ENCODE peak calls at places on chromosomes 16 and 17, in seven cellular contexts. S, X, T, U, F, R and A are unnamed samples.

GRCh38 chr17:4946312-4946976 is 1.9 kb downstream of the PFN1 start:
- DNase-seq in T (no peak), X (no peak), U (no peak), R (no peak), F (no peak), S (no peak), A (no peak)

GRCh38 chr17:32927724-32928526 is at the start of gene TMEM98:
- DNase-seq in T (peak), R (no peak), X (peak), U (peak), F (no peak), S (no peak), A (peak)

GRCh38 chr17:143785-144281 is 6.5 kb downstream of the SCGB1C2 start:
- DNase-seq in X (peak), S (peak), R (peak), F (peak), U (peak), T (peak), A (peak)

GRCh38 chr16:58843675-58844074 is 109.6 kb upstream of the GOT2 start:
- DNase-seq in F (no peak), R (no peak), X (no peak), T (no peak), S (peak), U (no peak), A (no peak)

GRCh38 chr17:46061435-46061834 is 62.4 kb downstream of the STH start:
- DNase-seq in F (no peak), X (no peak), U (no peak), T (no peak), S (peak), R (no peak), A (no peak)

GRCh38 chr17:49583226-49583625 is 7.6 kb downstream of the NXPH3 start:
- DNase-seq in X (no peak), S (no peak), U (no peak), T (no peak), R (no peak), F (no peak), A (no peak)

GRCh38 chr17:45366049-45366448 is 49.2 kb upstream of the MAP3K14 start:
- DNase-seq in S (no peak), F (no peak), U (no peak), T (no peak), X (no peak), R (no peak), A (no peak)

GRCh38 chr17:72535779-72536178 is 415.0 kb downstream of the SOX9 start:
- DNase-seq in T (no peak), U (no peak), F (no peak), S (no peak), X (no peak), R (no peak), A (no peak)

GRCh38 chr17:76326306-76326705 is 18.2 kb upstream of the QRICH2 start:
- DNase-seq in U (no peak), X (no peak), S (no peak), F (no peak), R (no peak), T (no peak), A (no peak)

GRCh38 chr17:19368119-19368660 is 5.7 kb upstream of the B9D1 start:
- DNase-seq in T (no peak), F (no peak), S (no peak), R (no peak), U (no peak), X (no peak), A (no peak)

GRCh38 chr16:54512461-54512860 is 225.9 kb upstream of the IRX3 start:
- DNase-seq in F (no peak), U (no peak), S (no peak), T (no peak), X (no peak), R (no peak), A (no peak)

DNA sequence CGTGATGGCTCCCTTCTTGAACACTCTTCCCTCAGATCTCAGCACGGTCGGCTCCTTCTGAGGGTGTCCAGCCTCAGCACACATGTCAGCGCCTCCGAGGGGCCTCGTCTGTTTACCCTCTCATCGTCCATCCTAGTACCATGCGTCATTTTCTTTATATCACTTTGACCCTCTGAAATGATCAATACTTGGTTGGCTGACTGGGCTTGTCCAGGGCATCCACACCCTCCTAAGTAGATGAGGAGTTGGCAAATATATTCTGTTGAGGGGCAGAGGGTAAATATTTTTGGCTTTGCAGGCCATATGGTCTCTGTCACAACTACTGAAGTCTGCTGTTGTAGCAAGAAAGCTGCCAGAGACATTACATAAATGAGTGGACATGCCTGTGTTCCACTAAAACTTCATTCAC is 185.6 kb downstream of the SNX29 start:
- DNase-seq in T (no peak), X (no peak), F (no peak), S (no peak), U (no peak), R (no peak), A (peak)
- TF ChIP-seq POLR2A in T (no peak), X (no peak), F (no peak), S (no peak), U (no peak), R (no peak), A (no peak)

DNA sequence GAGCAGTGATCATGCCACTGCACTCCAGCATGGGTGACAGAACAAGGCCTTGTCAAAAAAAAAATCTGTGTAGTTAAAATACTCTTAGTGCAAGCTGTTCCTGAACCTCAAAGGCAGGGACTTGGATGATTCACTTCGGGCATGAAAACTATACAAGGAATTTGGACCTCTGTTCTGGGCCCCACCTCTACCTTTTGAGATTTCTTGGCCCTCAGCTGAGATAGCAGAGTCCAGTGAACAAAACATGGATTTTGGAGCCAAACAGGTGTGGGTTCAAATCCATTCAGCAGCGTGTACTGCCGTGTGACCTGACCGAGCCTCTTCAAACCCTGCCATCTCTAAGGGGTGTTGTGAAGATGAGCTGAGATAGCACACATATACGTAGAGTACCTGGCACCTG is 6.8 kb downstream of the SLC13A2 start:
- DNase-seq in X (no peak), S (no peak), F (no peak), U (no peak), T (no peak), R (no peak), A (no peak)
- H3K27ac ChIP-seq in X (no peak), S (no peak), F (no peak), U (no peak), T (no peak), R (no peak), A (no peak)

DNA sequence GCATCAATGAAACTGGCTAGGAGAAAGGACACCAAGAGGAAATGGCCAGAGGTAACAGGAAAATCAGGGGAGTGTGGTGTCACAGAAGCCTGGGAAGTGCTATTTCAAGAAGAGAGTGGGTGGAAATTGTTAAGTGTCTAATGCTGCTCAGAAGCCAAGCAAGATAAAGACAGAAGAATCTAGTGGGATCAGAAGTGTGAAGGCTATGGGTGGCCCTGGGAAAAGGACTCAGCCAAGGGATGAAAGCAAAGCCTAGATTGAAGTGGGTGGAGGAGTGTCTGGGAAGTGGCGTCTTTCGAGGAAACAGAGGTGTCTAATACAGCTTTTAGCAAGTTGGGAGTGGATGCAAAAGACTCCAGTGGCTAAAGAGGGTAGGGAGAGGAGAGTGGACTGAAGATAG is 13.4 kb downstream of the PDZD9 start:
- DNase-seq in T (no peak), R (no peak), F (no peak), U (no peak), X (no peak), S (no peak), A (no peak)
- TF ChIP-seq POLR2A in T (no peak), R (no peak), F (no peak), U (no peak), X (no peak), S (no peak), A (no peak)

DNA sequence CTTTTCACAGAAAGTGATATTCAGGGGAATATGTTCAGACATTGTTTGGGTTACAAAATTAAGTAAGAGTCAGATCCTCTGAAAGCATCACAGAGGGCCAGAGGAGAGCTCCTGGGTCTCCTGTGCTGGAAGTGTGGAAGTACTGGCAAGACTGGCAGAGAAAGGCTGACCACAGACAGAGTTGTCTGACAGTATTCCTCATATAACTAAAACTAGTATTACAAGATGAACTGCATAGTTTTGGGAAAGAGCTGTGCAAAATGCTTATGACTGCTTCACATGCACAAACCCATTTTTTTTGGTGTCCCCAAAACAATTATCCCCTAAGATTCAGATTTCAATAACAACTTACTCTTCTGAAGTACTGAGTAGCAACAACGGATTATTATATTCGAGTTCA is 35.2 kb downstream of the N4BP1 start:
- DNase-seq in U (no peak), F (no peak), X (no peak), S (no peak), R (no peak), T (no peak), A (no peak)
- H3K27ac ChIP-seq in U (no peak), F (no peak), X (no peak), S (no peak), R (no peak), T (no peak), A (no peak)

GRCh38 chr16:75494696-75495601 is at the start of gene CHST6:
- DNase-seq in X (peak), F (no peak), U (peak), T (no peak), R (no peak), S (peak), A (no peak)
- TF ChIP-seq POLR2A in X (no peak), F (no peak), U (peak), T (no peak), R (peak), S (no peak), A (no peak)

DNA sequence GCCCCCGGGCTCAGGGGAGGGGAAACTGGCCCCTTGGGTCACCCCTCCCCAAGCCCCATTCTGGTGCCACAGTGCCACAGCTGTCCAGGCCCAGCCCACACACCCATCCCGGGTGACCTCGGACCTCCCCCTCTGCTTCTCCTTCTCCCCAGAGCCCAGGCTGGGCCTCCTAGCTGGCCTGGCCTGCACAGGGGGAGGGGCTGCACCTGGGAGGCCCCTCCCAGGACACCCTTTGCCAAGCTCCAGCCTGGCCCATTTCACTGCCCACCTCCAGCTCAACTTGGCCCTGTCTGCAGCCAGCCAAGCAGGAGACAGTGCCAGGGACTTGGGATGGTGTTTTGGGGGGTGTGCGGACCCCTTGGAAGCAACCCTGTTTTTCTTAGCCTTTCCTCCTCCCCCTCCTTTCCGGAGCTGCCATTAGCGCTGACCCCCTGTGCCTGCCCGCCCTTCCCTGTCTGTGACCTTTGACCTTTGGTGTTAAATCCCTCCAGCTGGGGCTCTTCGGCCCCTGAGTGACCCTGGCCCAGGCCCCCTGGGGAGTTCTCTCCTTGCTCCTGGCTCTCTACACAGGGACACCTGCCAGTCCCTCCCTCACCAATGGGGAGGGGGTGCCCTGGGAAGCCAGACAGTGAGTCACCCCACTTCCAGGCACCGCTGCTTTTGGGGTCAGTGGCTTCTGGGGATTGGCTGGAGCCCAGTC is 1.8 kb downstream of the GLIS2 start:
- DNase-seq in X (no peak), F (no peak), T (no peak), R (no peak), U (peak), S (peak), A (peak)
- H3K27ac ChIP-seq in X (peak), F (peak), T (peak), R (peak), U (no peak), S (peak), A (peak)

GRCh38 chr17:54678158-54678557 is 222.5 kb upstream of the TOM1L1 start:
- DNase-seq in S (no peak), T (no peak), U (no peak), F (no peak), X (no peak), R (no peak), A (no peak)
- TF ChIP-seq POLR2A in S (no peak), T (no peak), U (no peak), F (no peak), X (no peak), R (no peak), A (no peak)

GRCh38 chr16:75617121-75617520 is 6.0 kb downstream of the ADAT1 start:
- DNase-seq in X (no peak), T (no peak), R (no peak), U (no peak), F (no peak), S (no peak), A (no peak)
- H3K27ac ChIP-seq in X (no peak), T (no peak), R (no peak), U (no peak), F (no peak), S (no peak), A (no peak)

GRCh38 chr17:18314731-18315497 is at the start of the genes SMCR8 and TOP3A:
- DNase-seq in X (peak), F (peak), R (peak), U (peak), T (peak), S (peak), A (peak)
- TF ChIP-seq POLR2A in X (no peak), F (peak), R (peak), U (peak), T (no peak), S (peak), A (no peak)

GRCh38 chr16:10736926-10737625 is 6.6 kb upstream of the NUBP1 start:
- DNase-seq in T (peak), F (peak), X (peak), R (peak), S (peak), U (peak), A (peak)

GRCh38 chr16:10740845-10741208 is 2.8 kb upstream of the NUBP1 start:
- DNase-seq in X (no peak), S (no peak), R (no peak), U (no peak), F (no peak), T (peak), A (no peak)

GRCh38 chr16:10740000-10740844 is 3.4 kb upstream of the NUBP1 start:
- DNase-seq in U (no peak), F (no peak), S (no peak), R (no peak), X (no peak), T (peak), A (peak)

GRCh38 chr16:10741844-10742243 is 1.8 kb upstream of the NUBP1 start:
- DNase-seq in S (no peak), R (no peak), X (no peak), F (no peak), U (no peak), T (peak), A (peak)

GRCh38 chr16:10738231-10739077 is 5.2 kb upstream of the NUBP1 start:
- DNase-seq in S (peak), U (no peak), F (no peak), R (no peak), T (peak), X (no peak), A (peak)
- H3K27ac ChIP-seq in S (peak), U (no peak), F (no peak), R (no peak), T (peak), X (no peak), A (peak)